ENCODE peak calls at places on chromosomes 3 and 15, in six cellular contexts. V is DMS153; A is sciatic nerve; F is pancreas; Z is stimulated activated CD4-positive, alpha-beta T cell treated with anti-CD3 and anti-CD28 coated beads, Interleukin-12 subunit alpha, Interleukin-12 subunit beta, amount 100 ng/mL, for 4 hours; J is activated T-cell treated with anti-CD3 and anti-CD28 coated beads, Interleukin-2, amount 50 U/mL, for 1 hour. M is an unnamed sample.

GRCh38 chr15:100863406-100864198 is 16.0 kb upstream of the ALDH1A3 start:
- DNase-seq in V (no peak), A (peak), F (no peak), Z (no peak), J (no peak), M (no peak)

GRCh38 chr3:89049119-89049518 is 58.3 kb upstream of the EPHA3 start:
- DNase-seq in V (no peak), A (no peak), F (no peak), Z (no peak), J (no peak), M (no peak)

GRCh38 chr3:54983266-54983910 is 55.5 kb upstream of the LRTM1 start:
- DNase-seq in V (no peak), A (no peak), F (no peak), Z (no peak), J (no peak), M (no peak)

GRCh38 chr3:51974963-51975856 is at the start of gene ABHD14A:
- DNase-seq in V (no peak), A (peak), F (peak), Z (peak), J (peak), M (peak)

GRCh38 chr15:96977886-96978285 is 647.4 kb downstream of the NR2F2 start:
- DNase-seq in V (no peak), A (no peak), F (no peak), Z (no peak), J (no peak), M (no peak)

GRCh38 chr15:96312641-96313335 is 17.7 kb upstream of the NR2F2 start:
- DNase-seq in V (no peak), A (no peak), F (no peak), Z (no peak), J (no peak), M (no peak)

GRCh38 chr3:108334698-108335097 is 38.4 kb downstream of the HHLA2 start:
- DNase-seq in V (no peak), A (no peak), F (no peak), Z (no peak), J (no peak), M (no peak)

GRCh38 chr3:4846529-4846928 is 132.7 kb upstream of the BHLHE40 start:
- DNase-seq in V (no peak), A (no peak), F (no peak), Z (no peak), J (no peak), M (no peak)

GRCh38 chr3:158102660-158103085 is 3.5 kb downstream of the SHOX2 start:
- DNase-seq in V (no peak), A (no peak), F (peak), Z (no peak), J (no peak), M (no peak)

GRCh38 chr15:23416349-23417276 is 30.4 kb downstream of the GOLGA6L2 start:
- DNase-seq in V (no peak), A (peak), F (no peak), Z (no peak), J (no peak), M (no peak)

GRCh38 chr3:122271246-122271898 is 53.7 kb upstream of the CSTA start:
- DNase-seq in V (no peak), A (no peak), F (no peak), Z (no peak), J (no peak), M (no peak)

GRCh38 chr3:128970741-128971048 is 23.2 kb downstream of the CFAP92 start:
- DNase-seq in V (no peak), A (no peak), F (no peak), Z (no peak), J (no peak), M (no peak)

GRCh38 chr15:75065851-75066509 is 42.6 kb downstream of the PPCDC start:
- DNase-seq in V (no peak), A (no peak), F (no peak), Z (no peak), J (no peak), M (peak)

GRCh38 chr3:39191103-39191502 is 1.3 kb downstream of the XIRP1 start:
- DNase-seq in V (no peak), A (no peak), F (no peak), Z (no peak), J (no peak), M (no peak)

GRCh38 chr3:126132751-126133511 is 47.5 kb downstream of the ALDH1L1 start:
- DNase-seq in V (no peak), A (peak), F (no peak), Z (no peak), J (peak), M (peak)

GRCh38 chr3:171200052-171201029 is 173.8 kb upstream of the SLC2A2 start:
- DNase-seq in V (no peak), A (no peak), F (no peak), Z (no peak), J (no peak), M (no peak)

GRCh38 chr3:128170866-128171516 is 17.7 kb downstream of the EEFSEC start:
- DNase-seq in V (peak), A (no peak), F (no peak), Z (no peak), J (no peak), M (no peak)

GRCh38 chr3:120168611-120169010 is 74.4 kb upstream of the GSK3B start:
- DNase-seq in V (no peak), A (no peak), F (no peak), Z (no peak), J (no peak), M (no peak)

GRCh38 chr3:163622384-163622783 is 1455.9 kb downstream of the SI start:
- DNase-seq in V (no peak), A (no peak), F (no peak), Z (no peak), J (no peak), M (no peak)

GRCh38 chr3:113138839-113139743 is 72.3 kb upstream of the BOC start:
- DNase-seq in V (no peak), A (no peak), F (no peak), Z (no peak), J (no peak), M (no peak)

GRCh38 chr15:26888761-26889160 is 21.9 kb downstream of the GABRA5 start:
- DNase-seq in V (no peak), A (no peak), F (peak), Z (no peak), J (no peak), M (no peak)

GRCh38 chr15:31060429-31061140 is 40.9 kb downstream of the TRPM1 start:
- DNase-seq in V (no peak), A (no peak), F (no peak), Z (no peak), J (no peak), M (no peak)

GRCh38 chr15:71149645-71150557 is 34.6 kb downstream of the THSD4 start:
- DNase-seq in V (no peak), A (no peak), F (no peak), Z (no peak), J (no peak), M (no peak)

GRCh38 chr3:139421034-139421433 is 31.6 kb upstream of the COPB2 start:
- DNase-seq in V (no peak), A (no peak), F (no peak), Z (no peak), J (no peak), M (no peak)

GRCh38 chr3:65436580-65436979 is 602.1 kb downstream of the MAGI1 start:
- DNase-seq in V (no peak), A (no peak), F (no peak), Z (no peak), J (no peak), M (no peak)

M was measured in upper lobe of right lung.